ENCODE peak calls at places on chromosomes 5 and 9, in six cellular contexts. One of them, this sample, is unnamed.

GRCh38 chr9:107942870-107943269 is 453.3 kb upstream of the KLF4 start:
- DNase-seq in thyroid gland: no peak
- DNase-seq in ascending aorta: no peak
- DNase-seq in CD8-positive, alpha-beta T cell: no peak
- DNase-seq in lower lobe of right lung: no peak
- DNase-seq in heart left ventricle: no peak
- DNase-seq in this sample: no peak

GRCh38 chr5:1797855-1798254 is 1.8 kb downstream of the MRPL36 start:
- DNase-seq in thyroid gland: no peak
- DNase-seq in heart left ventricle: no peak
- DNase-seq in CD8-positive, alpha-beta T cell: no peak
- DNase-seq in ascending aorta: no peak
- DNase-seq in lower lobe of right lung: no peak
- DNase-seq in this sample: no peak

GRCh38 chr9:112411626-112412027 is 31.7 kb downstream of the HSDL2 start:
- DNase-seq in CD8-positive, alpha-beta T cell: no peak
- DNase-seq in lower lobe of right lung: no peak
- DNase-seq in thyroid gland: no peak
- DNase-seq in ascending aorta: no peak
- DNase-seq in heart left ventricle: no peak
- DNase-seq in this sample: no peak

GRCh38 chr5:142957528-142957927 is 187.4 kb downstream of the ARHGAP26 start:
- DNase-seq in lower lobe of right lung: no peak
- DNase-seq in CD8-positive, alpha-beta T cell: no peak
- DNase-seq in ascending aorta: no peak
- DNase-seq in thyroid gland: peak; percentile 38
- DNase-seq in heart left ventricle: peak; percentile 27
- DNase-seq in this sample: no peak

GRCh38 chr9:31119882-31120481 is 1264.5 kb upstream of the ACO1 start:
- DNase-seq in thyroid gland: no peak
- DNase-seq in ascending aorta: no peak
- DNase-seq in lower lobe of right lung: no peak
- DNase-seq in heart left ventricle: no peak
- DNase-seq in CD8-positive, alpha-beta T cell: peak; percentile 61
- DNase-seq in this sample: peak; percentile 46

GRCh38 chr5:18393546-18393945 is 759.3 kb downstream of the TAF11L14 start:
- DNase-seq in CD8-positive, alpha-beta T cell: no peak
- DNase-seq in lower lobe of right lung: no peak
- DNase-seq in heart left ventricle: no peak
- DNase-seq in ascending aorta: no peak
- DNase-seq in thyroid gland: no peak
- DNase-seq in this sample: no peak

GRCh38 chr9:133460405-133461175 is 812 bp downstream of the CACFD1 start:
- DNase-seq in thyroid gland: peak; percentile 89
- DNase-seq in lower lobe of right lung: peak; percentile 83
- DNase-seq in heart left ventricle: peak; percentile 45
- DNase-seq in CD8-positive, alpha-beta T cell: no peak
- DNase-seq in ascending aorta: peak; percentile 44
- DNase-seq in this sample: no peak

GRCh38 chr5:109676920-109677319 is 12.8 kb upstream of the MAN2A1 start:
- DNase-seq in thyroid gland: no peak
- DNase-seq in heart left ventricle: no peak
- DNase-seq in CD8-positive, alpha-beta T cell: no peak
- DNase-seq in lower lobe of right lung: no peak
- DNase-seq in ascending aorta: no peak
- DNase-seq in this sample: no peak

GRCh38 chr5:57862471-57863282 is 380.1 kb upstream of the ACTBL2 start:
- DNase-seq in ascending aorta: no peak
- DNase-seq in thyroid gland: no peak
- DNase-seq in heart left ventricle: peak; percentile 27
- DNase-seq in lower lobe of right lung: no peak
- DNase-seq in CD8-positive, alpha-beta T cell: no peak
- DNase-seq in this sample: no peak

GRCh38 chr9:85202596-85202995 is 533.1 kb downstream of the NTRK2 start:
- DNase-seq in ascending aorta: no peak
- DNase-seq in CD8-positive, alpha-beta T cell: no peak
- DNase-seq in thyroid gland: no peak
- DNase-seq in lower lobe of right lung: no peak
- DNase-seq in heart left ventricle: no peak
- DNase-seq in this sample: no peak

GRCh38 chr5:36878421-36879088 is 2.0 kb downstream of the NIPBL start:
- DNase-seq in ascending aorta: no peak
- DNase-seq in heart left ventricle: no peak
- DNase-seq in lower lobe of right lung: no peak
- DNase-seq in thyroid gland: peak; percentile 23
- DNase-seq in CD8-positive, alpha-beta T cell: no peak
- DNase-seq in this sample: peak; percentile 81

GRCh38 chr9:16060457-16061129 is 507.8 kb downstream of the CCDC171 start:
- DNase-seq in heart left ventricle: no peak
- DNase-seq in lower lobe of right lung: no peak
- DNase-seq in CD8-positive, alpha-beta T cell: no peak
- DNase-seq in ascending aorta: no peak
- DNase-seq in thyroid gland: no peak
- DNase-seq in this sample: no peak

GRCh38 chr5:119243888-119244287 is 111.9 kb upstream of the TNFAIP8 start:
- DNase-seq in CD8-positive, alpha-beta T cell: no peak
- DNase-seq in heart left ventricle: no peak
- DNase-seq in ascending aorta: no peak
- DNase-seq in thyroid gland: no peak
- DNase-seq in lower lobe of right lung: no peak
- DNase-seq in this sample: no peak

GRCh38 chr5:93791520-93791972 is 50.1 kb upstream of the POU5F2 start:
- DNase-seq in heart left ventricle: no peak
- DNase-seq in CD8-positive, alpha-beta T cell: no peak
- DNase-seq in lower lobe of right lung: no peak
- DNase-seq in thyroid gland: peak; percentile 31
- DNase-seq in ascending aorta: no peak
- DNase-seq in this sample: peak; percentile 20

DNA sequence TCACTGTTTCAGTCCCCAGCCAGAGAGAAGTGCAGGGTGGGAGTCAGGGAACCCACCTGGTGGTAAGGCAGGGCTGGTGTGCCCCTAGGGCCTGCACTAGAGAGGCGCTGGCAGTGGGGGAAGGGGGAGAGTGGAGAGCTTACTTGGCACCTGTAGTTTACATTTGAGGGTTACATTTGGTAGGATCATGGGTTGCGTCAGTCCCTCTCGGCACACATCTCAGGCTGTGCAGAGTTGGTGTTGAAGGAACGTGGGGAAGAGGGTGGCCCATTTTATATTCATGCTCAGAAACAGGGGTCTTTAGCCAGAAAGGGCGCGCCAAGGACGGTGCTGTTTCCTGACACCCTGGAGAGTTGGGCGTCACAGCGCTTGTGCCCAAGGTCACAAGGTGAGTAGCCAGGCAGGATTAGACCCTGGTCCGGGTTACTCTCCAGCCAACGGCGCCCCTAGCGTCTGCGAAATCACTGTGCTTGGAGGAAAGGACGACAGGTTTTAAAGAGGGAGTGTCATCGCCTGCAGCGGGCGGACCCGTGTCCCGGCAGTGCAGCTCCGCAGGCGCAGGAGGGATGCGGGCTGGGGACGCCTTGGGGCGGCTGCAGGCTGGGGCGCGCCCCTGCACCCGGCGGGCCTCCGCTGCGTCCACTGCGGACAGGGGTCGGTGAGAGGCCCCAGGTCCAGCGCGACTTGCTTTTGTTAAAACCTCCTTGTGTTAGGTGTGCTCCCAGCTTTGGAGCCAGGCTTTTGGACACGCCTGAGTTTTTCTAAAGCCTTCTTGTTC is 272.6 kb downstream of the FANCC start:
- DNase-seq in thyroid gland: peak; percentile 67
- DNase-seq in CD8-positive, alpha-beta T cell: no peak
- DNase-seq in lower lobe of right lung: peak; percentile 60
- DNase-seq in heart left ventricle: no peak
- DNase-seq in ascending aorta: no peak
- DNase-seq in this sample: no peak
- H3K4me1 ChIP-seq in thyroid gland: peaks cover 32% of the 10 kb centered on the region
- H3K4me1 ChIP-seq in CD8-positive, alpha-beta T cell: peaks cover 7% of the 10 kb centered on the region
- H3K4me1 ChIP-seq in lower lobe of right lung: peaks cover 41% of the 10 kb centered on the region
- H3K4me1 ChIP-seq in heart left ventricle: peaks cover 72% of the 10 kb centered on the region
- H3K4me1 ChIP-seq in ascending aorta: peaks cover 16% of the 10 kb centered on the region
- H3K4me1 ChIP-seq in this sample: peaks cover 13% of the 10 kb centered on the region

GRCh38 chr9:14300588-14300987 is 13.4 kb downstream of the NFIB start:
- DNase-seq in thyroid gland: no peak
- DNase-seq in lower lobe of right lung: no peak
- DNase-seq in CD8-positive, alpha-beta T cell: no peak
- DNase-seq in ascending aorta: no peak
- DNase-seq in heart left ventricle: no peak
- DNase-seq in this sample: no peak
- H3K4me3 ChIP-seq in thyroid gland: no peak overlapping the region
- H3K4me3 ChIP-seq in lower lobe of right lung: no peak overlapping the region
- H3K4me3 ChIP-seq in CD8-positive, alpha-beta T cell: no peak overlapping the region
- H3K4me3 ChIP-seq in ascending aorta: no peak overlapping the region
- H3K4me3 ChIP-seq in heart left ventricle: no peak overlapping the region
- H3K4me3 ChIP-seq in this sample: no peak overlapping the region

DNA sequence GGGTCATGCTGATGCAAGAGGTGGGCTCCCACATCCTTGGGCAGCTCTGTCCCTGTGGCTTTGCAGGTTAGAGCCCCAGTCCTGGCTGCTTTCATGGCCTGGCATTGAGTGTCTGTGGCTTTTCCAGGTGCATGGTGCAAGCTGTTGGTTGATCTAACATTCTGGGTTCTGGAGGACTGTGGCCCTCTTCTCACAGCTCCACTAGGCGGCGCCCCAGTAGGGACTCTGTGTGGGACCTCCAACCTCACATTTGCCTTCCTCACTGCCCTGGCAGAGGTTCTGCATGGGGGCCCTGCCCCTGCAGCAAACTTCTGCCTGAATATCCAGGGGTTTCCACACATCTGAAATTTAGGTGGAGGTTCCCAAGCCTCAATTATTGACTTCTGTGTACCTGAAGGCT is 150.1 kb downstream of the NNT start:
- DNase-seq in thyroid gland: no peak
- DNase-seq in ascending aorta: no peak
- DNase-seq in heart left ventricle: no peak
- DNase-seq in lower lobe of right lung: no peak
- DNase-seq in CD8-positive, alpha-beta T cell: no peak
- DNase-seq in this sample: no peak
- TF ChIP-seq CTCF in thyroid gland: no peak
- TF ChIP-seq CTCF in ascending aorta: no peak
- TF ChIP-seq CTCF in heart left ventricle: no peak
- TF ChIP-seq CTCF in lower lobe of right lung: no peak
- TF ChIP-seq CTCF in CD8-positive, alpha-beta T cell: no peak
- TF ChIP-seq CTCF in this sample: no peak

DNA sequence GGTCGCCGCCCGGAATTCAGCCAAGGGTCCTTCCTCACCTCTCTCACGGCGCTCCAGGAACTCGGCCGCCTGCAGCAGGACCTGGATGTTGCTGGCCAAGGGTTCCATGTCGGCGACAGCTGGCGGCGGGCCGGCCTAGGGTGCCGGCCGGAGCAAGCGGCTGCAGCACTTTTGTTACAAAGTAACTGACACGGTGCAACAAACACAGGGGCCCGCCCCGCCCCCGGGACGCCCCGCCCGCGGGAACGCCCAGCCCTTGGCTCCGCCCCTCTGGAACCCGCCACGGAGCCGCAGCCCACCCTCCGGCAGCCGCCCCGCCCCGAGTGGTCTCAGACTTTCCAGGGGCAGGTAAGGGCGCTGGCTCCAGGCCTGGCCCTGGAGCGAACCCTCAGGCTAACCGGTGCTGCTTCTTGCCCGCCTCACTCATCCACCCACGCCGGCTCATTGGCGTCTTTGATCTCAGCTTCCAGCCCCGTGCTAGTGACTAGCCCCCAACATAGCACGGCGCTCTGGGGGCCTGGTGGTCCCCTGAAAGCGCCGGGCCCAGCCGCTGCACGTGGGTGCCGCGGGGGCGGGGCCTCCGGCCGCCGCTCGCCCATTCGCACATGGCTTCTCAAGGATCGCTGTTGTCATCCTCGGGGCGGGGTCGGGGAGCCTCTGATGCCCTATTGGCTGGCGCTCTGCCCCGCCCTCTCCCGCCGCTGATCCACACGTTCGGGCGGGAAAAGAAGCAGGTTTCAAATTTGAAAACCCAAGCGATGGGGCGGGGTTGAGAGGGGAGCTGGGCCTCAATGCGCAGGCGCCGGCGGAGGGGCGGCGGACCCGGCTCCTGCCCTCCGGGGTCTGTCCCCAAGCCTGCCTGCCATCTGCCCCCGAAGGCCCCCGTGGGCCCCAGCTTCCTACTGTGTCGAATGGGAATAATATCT is at the start of gene MXD3:
- DNase-seq in ascending aorta: peak; percentile 88
- DNase-seq in heart left ventricle: peak; percentile 97
- DNase-seq in lower lobe of right lung: peak; percentile 98
- DNase-seq in CD8-positive, alpha-beta T cell: peak; percentile 92
- DNase-seq in thyroid gland: peak; percentile 99
- DNase-seq in this sample: peak; percentile 98
- H3K4me1 ChIP-seq in ascending aorta: peaks cover 12% of the 10 kb centered on the region
- H3K4me1 ChIP-seq in heart left ventricle: peaks cover 26% of the 10 kb centered on the region
- H3K4me1 ChIP-seq in lower lobe of right lung: peaks cover 48% of the 10 kb centered on the region
- H3K4me1 ChIP-seq in CD8-positive, alpha-beta T cell: peaks cover 36% of the 10 kb centered on the region
- H3K4me1 ChIP-seq in thyroid gland: peaks cover 14% of the 10 kb centered on the region
- H3K4me1 ChIP-seq in this sample: peaks cover 20% of the 10 kb centered on the region

GRCh38 chr9:127586096-127586495 is 26.0 kb upstream of the STXBP1 start:
- DNase-seq in CD8-positive, alpha-beta T cell: no peak
- DNase-seq in ascending aorta: no peak
- DNase-seq in heart left ventricle: no peak
- DNase-seq in thyroid gland: no peak
- DNase-seq in lower lobe of right lung: no peak
- DNase-seq in this sample: no peak
- H3K4me3 ChIP-seq in CD8-positive, alpha-beta T cell: no peak overlapping the region
- H3K4me3 ChIP-seq in ascending aorta: no peak overlapping the region
- H3K4me3 ChIP-seq in heart left ventricle: no peak overlapping the region
- H3K4me3 ChIP-seq in thyroid gland: no peak overlapping the region
- H3K4me3 ChIP-seq in lower lobe of right lung: no peak overlapping the region
- H3K4me3 ChIP-seq in this sample: no peak overlapping the region

DNA sequence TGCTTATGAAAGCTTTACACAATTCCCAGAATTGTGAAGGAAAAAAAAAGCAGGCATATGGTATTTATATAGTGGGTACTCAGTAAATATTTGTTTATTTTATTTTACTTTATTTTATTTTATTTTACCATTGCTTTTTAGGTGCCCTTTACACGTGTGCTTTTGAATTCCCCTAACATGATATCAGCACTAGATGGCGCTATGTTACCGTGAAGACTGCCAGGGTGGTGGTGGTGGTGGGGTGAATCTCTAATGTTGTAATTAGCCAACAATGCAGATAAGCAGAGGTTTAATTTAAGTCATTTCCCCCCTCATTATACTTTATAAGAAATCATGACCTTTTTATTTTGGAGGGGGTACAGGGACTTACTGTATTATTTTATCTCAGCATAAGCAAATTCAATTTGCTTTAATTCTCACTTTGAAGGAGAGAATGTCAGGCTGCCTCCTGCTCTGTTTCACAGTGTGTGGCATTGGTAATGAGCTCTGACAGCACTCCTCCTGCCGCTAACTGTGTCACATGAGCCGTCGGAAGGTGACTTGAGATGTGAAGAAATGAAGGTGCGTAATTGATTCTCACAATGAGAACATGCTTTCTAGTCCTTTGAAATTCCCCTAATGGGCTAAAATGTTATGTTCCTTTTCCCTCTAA is 165.6 kb downstream of the YTHDC2 start:
- DNase-seq in thyroid gland: peak; percentile 12
- DNase-seq in ascending aorta: no peak
- DNase-seq in heart left ventricle: no peak
- DNase-seq in CD8-positive, alpha-beta T cell: no peak
- DNase-seq in lower lobe of right lung: no peak
- DNase-seq in this sample: peak; percentile 70
- TF ChIP-seq CTCF in thyroid gland: peak; percentile 78
- TF ChIP-seq CTCF in ascending aorta: peak; percentile 10
- TF ChIP-seq CTCF in heart left ventricle: peak; percentile 78
- TF ChIP-seq CTCF in CD8-positive, alpha-beta T cell: peak; percentile 24
- TF ChIP-seq CTCF in lower lobe of right lung: peak; percentile 65
- TF ChIP-seq CTCF in this sample: peak; percentile 83

This sample was measured in A673.